ENCODE peak calls at places on chromosomes 3 and 15, in five cellular contexts. C is psoas muscle, G is ovary, V is left ventricle myocardium inferior, Y is tibial artery. R is an unnamed sample. For H3K27me3 and H3K9me3, the result is how much of the 10 kb centered on the place peaks cover.

GRCh38 chr15:101176625-101177024 is 75.2 kb downstream of the CHSY1 start:
- DNase-seq in G (no peak), Y (no peak), C (no peak), V (no peak), R (no peak)

GRCh38 chr15:44595246-44595645 is 58.3 kb downstream of the EIF3J start:
- DNase-seq in V (no peak), C (no peak), G (no peak), Y (no peak), R (no peak)

GRCh38 chr3:69324362-69325025 is 61.4 kb downstream of the FRMD4B start:
- DNase-seq in G (no peak), C (no peak), V (no peak), Y (peak), R (no peak)

GRCh38 chr3:62368705-62369475 is 4.5 kb downstream of the FEZF2 start:
- DNase-seq in C (no peak), V (no peak), Y (no peak), G (no peak), R (no peak)

GRCh38 chr15:91779960-91780359 is 73.5 kb upstream of the SLCO3A1 start:
- DNase-seq in G (no peak), C (no peak), V (no peak), Y (no peak), R (no peak)

GRCh38 chr3:105118905-105119304 is 247.8 kb upstream of the ALCAM start:
- DNase-seq in V (no peak), Y (no peak), G (no peak), C (no peak), R (no peak)

GRCh38 chr3:126941721-126942270 is 41.1 kb upstream of the PLXNA1 start:
- DNase-seq in C (no peak), V (no peak), G (no peak), Y (no peak), R (no peak)

GRCh38 chr3:187728930-187729583 is 16.2 kb downstream of the BCL6 start:
- DNase-seq in Y (no peak), V (no peak), G (no peak), C (no peak), R (no peak)

GRCh38 chr3:70851066-70851465 is 538.6 kb upstream of the MDFIC2 start:
- DNase-seq in V (no peak), G (no peak), Y (no peak), C (no peak), R (no peak)

GRCh38 chr15:59160880-59161593 is 45.6 kb upstream of the LDHAL6B start:
- DNase-seq in C (no peak), V (no peak), G (no peak), Y (no peak), R (peak)

GRCh38 chr3:57030711-57031110 is 29.8 kb upstream of the SPATA12 start:
- DNase-seq in V (no peak), C (no peak), Y (no peak), G (no peak), R (no peak)

GRCh38 chr3:117019082-117019713 is 309.6 kb downstream of the TUSC7 start:
- DNase-seq in Y (peak), V (peak), C (no peak), G (peak), R (peak)

GRCh38 chr3:141231923-141232861 is 567 bp downstream of the PXYLP1 start:
- DNase-seq in C (peak), V (peak), G (peak), Y (no peak), R (peak)

GRCh38 chr3:59750391-59750790 is 700.6 kb upstream of the CFAP20DC start:
- DNase-seq in V (no peak), G (no peak), C (no peak), Y (no peak), R (no peak)

GRCh38 chr3:23806322-23807160 is 786 bp downstream of the UBE2E1 start:
- DNase-seq in C (peak), V (peak), G (peak), Y (peak), R (peak)

GRCh38 chr3:22835041-22835440 is 368.1 kb upstream of the UBE2E2 start:
- DNase-seq in Y (no peak), C (no peak), G (no peak), V (no peak), R (no peak)

GRCh38 chr3:174439621-174440349 is 419.3 kb upstream of the NAALADL2 start:
- DNase-seq in G (peak), V (no peak), Y (peak), C (no peak), R (peak)

GRCh38 chr3:149494022-149494758 is 19.7 kb downstream of the TM4SF4 start:
- DNase-seq in V (no peak), C (no peak), Y (peak), G (peak), R (peak)

GRCh38 chr3:192887047-192887446 is 30.6 kb downstream of the MB21D2 start:
- DNase-seq in C (no peak), V (no peak), Y (no peak), G (no peak), R (no peak)

GRCh38 chr15:92569778-92570177 is 85.8 kb downstream of the FAM174B start:
- DNase-seq in Y (no peak), V (no peak), G (no peak), C (no peak), R (no peak)

GRCh38 chr15:58520464-58520863 is 88.7 kb downstream of the LIPC start:
- DNase-seq in C (no peak), Y (no peak), G (no peak), V (no peak), R (no peak)

GRCh38 chr15:62125763-62126162 is 39.3 kb downstream of the C2CD4B start:
- DNase-seq in V (no peak), Y (no peak), C (no peak), G (no peak), R (peak)

GRCh38 chr3:81962396-81962795 is 201.0 kb upstream of the GBE1 start:
- DNase-seq in V (no peak), Y (no peak), G (no peak), C (no peak), R (no peak)

GRCh38 chr3:170508876-170509275 is 77.0 kb downstream of the SLC7A14 start:
- DNase-seq in C (no peak), Y (no peak), G (no peak), V (no peak), R (no peak)

GRCh38 chr3:170511371-170511770 is 74.5 kb downstream of the SLC7A14 start:
- DNase-seq in G (no peak), Y (no peak), V (no peak), C (no peak), R (no peak)

GRCh38 chr3:170502297-170502696 is 83.6 kb downstream of the SLC7A14 start:
- DNase-seq in Y (no peak), V (peak), G (peak), C (peak), R (peak)

GRCh38 chr3:170506556-170506955 is 79.3 kb downstream of the SLC7A14 start:
- DNase-seq in Y (no peak), C (no peak), G (no peak), V (no peak), R (no peak)

GRCh38 chr3:170507063-170507462 is 78.8 kb downstream of the SLC7A14 start:
- DNase-seq in Y (no peak), G (no peak), C (no peak), V (no peak), R (no peak)
- H3K27me3 ChIP-seq in Y (under half), G (under half), C (under half), V (under half), R (under half)

GRCh38 chr3:196749125-196749524 is 9.5 kb downstream of the PAK2 start:
- DNase-seq in Y (no peak), C (no peak), V (no peak), G (no peak), R (no peak)

GRCh38 chr3:196756738-196757137 is 17.1 kb downstream of the PAK2 start:
- DNase-seq in V (no peak), C (no peak), Y (no peak), G (no peak), R (no peak)

GRCh38 chr3:196757876-196758739 is 18.5 kb downstream of the PAK2 start:
- DNase-seq in V (no peak), Y (no peak), C (no peak), G (no peak), R (no peak)

GRCh38 chr3:196753201-196753600 is 13.5 kb downstream of the PAK2 start:
- DNase-seq in Y (no peak), G (no peak), C (no peak), V (no peak), R (no peak)

DNA sequence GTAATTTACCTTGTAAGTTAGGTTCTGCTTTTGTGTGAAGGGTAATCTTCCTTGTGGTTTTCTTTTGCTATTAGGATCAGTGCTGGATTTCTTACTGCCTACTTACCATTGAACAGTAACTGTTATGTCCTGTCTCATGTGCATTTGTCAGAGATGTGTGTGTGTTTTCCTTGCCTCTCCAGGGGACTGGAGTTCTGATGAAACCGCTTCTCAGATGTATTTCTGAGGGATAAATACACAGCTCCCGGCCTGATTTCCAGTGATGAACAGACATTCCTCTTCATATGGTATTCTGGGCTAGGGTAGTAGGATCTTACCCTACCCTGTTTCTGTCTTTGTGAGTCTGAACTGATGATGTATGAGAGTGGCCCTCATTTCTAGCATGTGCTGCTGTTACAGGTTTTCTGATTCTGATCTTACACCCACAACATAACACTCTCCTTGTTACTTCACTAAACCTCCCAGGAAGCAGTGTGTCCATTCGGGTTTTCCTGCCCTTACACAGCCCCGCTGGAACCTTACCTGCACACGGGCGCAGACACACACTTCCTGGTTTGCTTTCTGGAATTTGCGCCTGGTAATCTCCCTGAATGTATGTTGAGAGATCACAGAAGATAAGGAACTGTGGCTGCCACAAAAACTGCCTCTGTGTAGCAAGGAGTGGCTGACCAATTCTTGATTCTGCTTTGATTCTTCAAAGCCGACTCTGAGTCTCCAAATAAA is 14.7 kb downstream of the PAK2 start:
- DNase-seq in C (no peak), V (no peak), G (no peak), Y (no peak), R (no peak)
- H3K9me3 ChIP-seq in C (under half), V (under half), G (under half), Y (under half), R (under half)

DNA sequence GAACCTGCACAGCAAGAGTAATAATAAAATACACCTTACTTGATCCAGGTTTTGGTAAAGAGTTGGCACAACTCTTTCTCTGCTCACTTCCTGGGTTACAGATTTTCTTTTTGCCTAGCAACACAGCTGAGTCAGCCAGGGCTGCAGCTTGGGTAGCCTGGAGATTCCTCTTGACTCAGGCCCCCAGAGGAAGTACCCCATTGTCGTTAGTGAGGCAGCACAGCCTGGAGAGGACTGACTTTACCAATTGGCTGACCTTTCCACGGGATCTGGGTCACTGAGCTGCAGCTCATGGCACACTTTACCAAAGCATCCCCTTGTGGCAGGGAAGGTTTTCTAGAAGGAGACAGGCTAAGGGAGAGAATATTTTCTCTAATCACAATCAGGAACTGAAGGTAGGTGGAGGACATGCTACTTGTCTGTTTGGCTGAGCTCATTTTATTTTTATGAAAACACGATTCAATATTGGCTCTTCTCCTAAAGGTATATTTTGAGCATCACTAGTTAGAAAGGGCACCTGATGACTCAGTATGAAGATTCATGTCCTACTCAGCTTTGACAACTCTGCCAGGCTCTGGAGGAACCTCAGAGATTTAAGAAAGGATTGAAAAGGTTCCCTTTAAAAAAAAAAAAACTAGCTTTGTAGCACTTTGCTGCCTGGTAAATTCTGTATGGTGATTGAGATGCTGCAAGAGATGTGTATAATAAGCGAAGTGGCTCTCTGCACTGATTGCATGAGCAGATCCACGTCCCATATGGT is 124.9 kb downstream of the CHDH start:
- DNase-seq in V (no peak), G (no peak), C (no peak), Y (no peak), R (no peak)
- H3K27ac ChIP-seq in V (no peak), G (no peak), C (no peak), Y (no peak), R (no peak)

GRCh38 chr3:184228376-184229137 is 828 bp upstream of the VWA5B2 start:
- DNase-seq in G (no peak), Y (no peak), C (no peak), V (no peak), R (no peak)
- H3K27me3 ChIP-seq in G (under half), Y (under half), C (under half), V (half or more), R (under half)

GRCh38 chr3:13812039-13812438 is 67.8 kb downstream of the WNT7A start:
- DNase-seq in C (no peak), Y (no peak), V (no peak), G (no peak), R (no peak)
- H3K9me3 ChIP-seq in C (under half), Y (under half), V (under half), G (under half), R (under half)

DNA sequence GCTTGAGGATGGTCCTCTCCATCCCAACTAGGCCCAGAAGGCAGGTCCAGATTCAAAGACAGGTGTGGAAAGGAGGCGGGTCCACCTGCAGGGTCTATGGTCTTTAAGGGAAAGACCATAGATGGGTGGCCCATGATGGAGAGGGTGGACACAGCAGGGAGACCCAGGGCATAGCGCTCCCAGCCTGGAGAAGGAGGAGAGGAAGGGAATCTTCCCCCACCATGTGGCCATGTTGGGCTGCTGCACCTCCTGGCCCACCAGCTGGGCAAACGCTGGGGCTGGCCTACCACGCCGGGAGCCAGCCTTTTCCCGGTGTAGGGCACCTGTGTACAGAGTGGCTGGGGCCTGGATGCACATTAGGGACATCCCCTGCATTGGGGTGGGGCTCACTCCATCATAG is 265.2 kb upstream of the TLE3 start:
- DNase-seq in C (no peak), V (no peak), G (peak), Y (no peak), R (peak)
- H3K27ac ChIP-seq in C (no peak), V (no peak), G (no peak), Y (no peak), R (no peak)

R was measured in testis.